ENCODE peak calls at places on chromosomes 6 and 20, in eight cellular contexts. One of them, this sample, is unnamed.

GRCh38 chr6:90355965-90356364 is 59.3 kb upstream of the BACH2 start:
- DNase-seq in body of pancreas: no peak
- DNase-seq in NB4: no peak
- DNase-seq in lower lobe of right lung: no peak
- DNase-seq in A549: no peak
- DNase-seq in CD8-positive, alpha-beta T cell: no peak
- DNase-seq in hepatocyte: no peak
- DNase-seq in Caco-2: no peak
- DNase-seq in this sample: no peak

GRCh38 chr20:51412991-51413471 is 129.5 kb downstream of the NFATC2 start:
- DNase-seq in body of pancreas: no peak
- DNase-seq in NB4: no peak
- DNase-seq in lower lobe of right lung: no peak
- DNase-seq in A549: no peak
- DNase-seq in CD8-positive, alpha-beta T cell: no peak
- DNase-seq in hepatocyte: peak; percentile 40
- DNase-seq in Caco-2: no peak
- DNase-seq in this sample: no peak

GRCh38 chr6:42017021-42017643 is 33.2 kb upstream of the TAF8 start:
- DNase-seq in body of pancreas: no peak
- DNase-seq in NB4: peak; percentile 88
- DNase-seq in lower lobe of right lung: no peak
- DNase-seq in A549: peak; percentile 27
- DNase-seq in CD8-positive, alpha-beta T cell: peak; percentile 31
- DNase-seq in hepatocyte: no peak
- DNase-seq in Caco-2: no peak
- DNase-seq in this sample: no peak

GRCh38 chr20:64065062-64065972 is 2.3 kb downstream of the TCEA2 start:
- DNase-seq in body of pancreas: no peak
- DNase-seq in NB4: peak; percentile 61
- DNase-seq in lower lobe of right lung: no peak
- DNase-seq in A549: no peak
- DNase-seq in CD8-positive, alpha-beta T cell: no peak
- DNase-seq in hepatocyte: no peak
- DNase-seq in Caco-2: no peak
- DNase-seq in this sample: no peak

GRCh38 chr6:139262519-139263300 is 29.1 kb downstream of the TXLNB start:
- DNase-seq in body of pancreas: no peak
- DNase-seq in NB4: no peak
- DNase-seq in lower lobe of right lung: no peak
- DNase-seq in A549: no peak
- DNase-seq in CD8-positive, alpha-beta T cell: peak; percentile 10
- DNase-seq in hepatocyte: no peak
- DNase-seq in Caco-2: no peak
- DNase-seq in this sample: no peak

GRCh38 chr20:64077876-64078551 is 1.3 kb downstream of the RGS19 start:
- DNase-seq in body of pancreas: no peak
- DNase-seq in NB4: peak; percentile 94
- DNase-seq in lower lobe of right lung: peak; percentile 74
- DNase-seq in A549: no peak
- DNase-seq in CD8-positive, alpha-beta T cell: peak; percentile 62
- DNase-seq in hepatocyte: no peak
- DNase-seq in Caco-2: no peak
- DNase-seq in this sample: no peak

GRCh38 chr6:168263351-168263905 is 56.1 kb downstream of the DACT2 start:
- DNase-seq in body of pancreas: no peak
- DNase-seq in NB4: no peak
- DNase-seq in lower lobe of right lung: no peak
- DNase-seq in A549: no peak
- DNase-seq in CD8-positive, alpha-beta T cell: no peak
- DNase-seq in hepatocyte: no peak
- DNase-seq in Caco-2: no peak
- DNase-seq in this sample: no peak

GRCh38 chr20:46237221-46237620 is 71.1 kb downstream of the CDH22 start:
- DNase-seq in body of pancreas: no peak
- DNase-seq in NB4: no peak
- DNase-seq in lower lobe of right lung: no peak
- DNase-seq in A549: no peak
- DNase-seq in CD8-positive, alpha-beta T cell: no peak
- DNase-seq in hepatocyte: no peak
- DNase-seq in Caco-2: no peak
- DNase-seq in this sample: no peak

GRCh38 chr6:142478117-142478516 is 176.3 kb downstream of the ADGRG6 start:
- DNase-seq in body of pancreas: no peak
- DNase-seq in NB4: peak; percentile 80
- DNase-seq in lower lobe of right lung: peak; percentile 45
- DNase-seq in A549: no peak
- DNase-seq in CD8-positive, alpha-beta T cell: no peak
- DNase-seq in hepatocyte: peak; percentile 8
- DNase-seq in Caco-2: no peak
- DNase-seq in this sample: no peak

GRCh38 chr6:67358241-67358640 is 1276.8 kb upstream of the ADGRB3 start:
- DNase-seq in body of pancreas: no peak
- DNase-seq in NB4: no peak
- DNase-seq in lower lobe of right lung: no peak
- DNase-seq in A549: no peak
- DNase-seq in CD8-positive, alpha-beta T cell: no peak
- DNase-seq in hepatocyte: no peak
- DNase-seq in Caco-2: no peak
- DNase-seq in this sample: no peak

GRCh38 chr20:7207186-7207585 is 439.7 kb downstream of the BMP2 start:
- DNase-seq in body of pancreas: no peak
- DNase-seq in NB4: no peak
- DNase-seq in lower lobe of right lung: no peak
- DNase-seq in A549: no peak
- DNase-seq in CD8-positive, alpha-beta T cell: no peak
- DNase-seq in hepatocyte: no peak
- DNase-seq in Caco-2: no peak
- DNase-seq in this sample: peak; percentile 27

GRCh38 chr6:112683106-112683505 is 336.0 kb downstream of the RFPL4B start:
- DNase-seq in body of pancreas: no peak
- DNase-seq in NB4: no peak
- DNase-seq in lower lobe of right lung: no peak
- DNase-seq in A549: no peak
- DNase-seq in CD8-positive, alpha-beta T cell: no peak
- DNase-seq in hepatocyte: no peak
- DNase-seq in Caco-2: no peak
- DNase-seq in this sample: no peak

GRCh38 chr20:13318871-13319521 is 97.9 kb downstream of the ISM1 start:
- DNase-seq in body of pancreas: no peak
- DNase-seq in NB4: no peak
- DNase-seq in lower lobe of right lung: no peak
- DNase-seq in A549: no peak
- DNase-seq in CD8-positive, alpha-beta T cell: no peak
- DNase-seq in hepatocyte: no peak
- DNase-seq in Caco-2: no peak
- DNase-seq in this sample: no peak

GRCh38 chr6:63319911-63320310 is at the start of gene LGSN:
- DNase-seq in body of pancreas: no peak
- DNase-seq in NB4: no peak
- DNase-seq in lower lobe of right lung: no peak
- DNase-seq in A549: no peak
- DNase-seq in CD8-positive, alpha-beta T cell: no peak
- DNase-seq in hepatocyte: no peak
- DNase-seq in Caco-2: no peak
- DNase-seq in this sample: no peak

GRCh38 chr6:122677436-122677835 is 67.2 kb downstream of the PKIB start:
- DNase-seq in body of pancreas: no peak
- DNase-seq in NB4: no peak
- DNase-seq in lower lobe of right lung: no peak
- DNase-seq in A549: no peak
- DNase-seq in CD8-positive, alpha-beta T cell: no peak
- DNase-seq in hepatocyte: no peak
- DNase-seq in Caco-2: no peak
- DNase-seq in this sample: no peak

GRCh38 chr20:50916257-50916656 is 15.0 kb downstream of the ADNP start:
- DNase-seq in body of pancreas: no peak
- DNase-seq in NB4: no peak
- DNase-seq in lower lobe of right lung: no peak
- DNase-seq in A549: no peak
- DNase-seq in CD8-positive, alpha-beta T cell: no peak
- DNase-seq in hepatocyte: peak; percentile 88
- DNase-seq in Caco-2: peak; percentile 81
- DNase-seq in this sample: no peak

GRCh38 chr6:3610206-3610605 is 141.3 kb downstream of the PXDC1 start:
- DNase-seq in body of pancreas: no peak
- DNase-seq in NB4: no peak
- DNase-seq in lower lobe of right lung: no peak
- DNase-seq in A549: no peak
- DNase-seq in CD8-positive, alpha-beta T cell: no peak
- DNase-seq in hepatocyte: peak; percentile 67
- DNase-seq in Caco-2: no peak
- DNase-seq in this sample: no peak

GRCh38 chr20:48294196-48294595 is 508.9 kb upstream of the SULF2 start:
- DNase-seq in body of pancreas: no peak
- DNase-seq in NB4: peak; percentile 25
- DNase-seq in lower lobe of right lung: no peak
- DNase-seq in A549: no peak
- DNase-seq in CD8-positive, alpha-beta T cell: no peak
- DNase-seq in hepatocyte: no peak
- DNase-seq in Caco-2: no peak
- DNase-seq in this sample: no peak

GRCh38 chr20:48295966-48296421 is 510.7 kb upstream of the SULF2 start:
- DNase-seq in body of pancreas: no peak
- DNase-seq in NB4: no peak
- DNase-seq in lower lobe of right lung: no peak
- DNase-seq in A549: no peak
- DNase-seq in CD8-positive, alpha-beta T cell: no peak
- DNase-seq in hepatocyte: peak; percentile 40
- DNase-seq in Caco-2: peak; percentile 61
- DNase-seq in this sample: no peak

GRCh38 chr20:48295445-48295903 is 510.2 kb upstream of the SULF2 start:
- DNase-seq in body of pancreas: peak; percentile 27
- DNase-seq in NB4: no peak
- DNase-seq in lower lobe of right lung: no peak
- DNase-seq in A549: peak; percentile 80
- DNase-seq in CD8-positive, alpha-beta T cell: no peak
- DNase-seq in hepatocyte: peak; percentile 75
- DNase-seq in Caco-2: peak; percentile 96
- DNase-seq in this sample: peak; percentile 99

GRCh38 chr20:48292806-48293205 is 507.5 kb upstream of the SULF2 start:
- DNase-seq in body of pancreas: no peak
- DNase-seq in NB4: no peak
- DNase-seq in lower lobe of right lung: no peak
- DNase-seq in A549: no peak
- DNase-seq in CD8-positive, alpha-beta T cell: no peak
- DNase-seq in hepatocyte: no peak
- DNase-seq in Caco-2: no peak
- DNase-seq in this sample: no peak

DNA sequence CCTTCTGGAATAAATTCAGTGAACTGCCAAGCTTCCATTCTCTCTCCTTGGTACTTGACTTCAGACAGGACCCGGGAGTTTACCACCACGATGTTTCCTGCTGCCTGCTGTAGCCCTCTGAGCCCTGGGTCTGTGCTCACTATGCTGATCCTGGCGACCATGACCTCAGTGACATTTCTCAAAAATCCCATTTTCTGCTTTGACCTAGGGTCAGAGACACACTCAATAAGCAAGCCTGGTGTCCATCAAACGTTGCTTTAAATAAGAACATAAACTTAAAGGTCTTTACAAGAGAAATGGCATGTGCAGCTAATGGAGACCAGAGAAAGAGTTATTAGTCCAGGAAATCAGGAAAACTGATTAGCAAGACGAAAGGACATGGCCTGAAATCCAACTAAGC is 509.7 kb upstream of the SULF2 start:
- DNase-seq in body of pancreas: no peak
- DNase-seq in NB4: no peak
- DNase-seq in lower lobe of right lung: no peak
- DNase-seq in A549: no peak
- DNase-seq in CD8-positive, alpha-beta T cell: no peak
- DNase-seq in hepatocyte: no peak
- DNase-seq in Caco-2: no peak
- DNase-seq in this sample: no peak
- H3K4me3 ChIP-seq in body of pancreas: no peak overlapping the region
- H3K4me3 ChIP-seq in NB4: no peak overlapping the region
- H3K4me3 ChIP-seq in lower lobe of right lung: no peak overlapping the region
- H3K4me3 ChIP-seq in A549: no peak overlapping the region
- H3K4me3 ChIP-seq in CD8-positive, alpha-beta T cell: no peak overlapping the region
- H3K4me3 ChIP-seq in hepatocyte: no peak overlapping the region
- H3K4me3 ChIP-seq in Caco-2: no peak overlapping the region
- H3K4me3 ChIP-seq in this sample: no peak overlapping the region

DNA sequence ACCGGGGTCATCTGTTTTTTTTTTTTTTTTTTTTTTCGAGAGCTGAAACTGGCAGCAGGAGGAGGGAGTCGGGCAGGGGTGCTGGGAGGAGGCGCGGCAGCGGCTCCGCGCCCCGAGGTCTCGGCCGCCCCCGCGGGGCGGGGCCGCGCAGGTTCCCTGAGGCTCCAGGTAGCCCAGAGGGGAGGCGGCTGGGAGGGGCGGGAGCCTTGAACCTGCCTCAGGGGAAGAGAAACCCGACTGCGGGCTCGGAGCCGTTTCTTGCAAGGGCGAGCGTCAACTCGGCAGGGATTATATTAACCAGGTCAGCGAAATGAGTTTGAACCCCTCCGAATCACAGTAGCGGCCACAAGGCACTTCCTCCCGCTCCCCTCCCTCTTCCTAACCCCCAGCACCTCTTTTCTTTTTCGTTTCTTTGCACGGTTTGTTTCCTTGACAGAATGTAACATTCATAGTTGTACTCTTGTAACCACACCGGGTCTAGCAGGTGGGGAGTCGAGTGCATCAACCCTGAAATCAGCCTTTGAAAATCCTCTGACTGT is 2.0 kb downstream of the MYB start:
- DNase-seq in body of pancreas: no peak
- DNase-seq in NB4: peak; percentile 88
- DNase-seq in lower lobe of right lung: peak; percentile 70
- DNase-seq in A549: no peak
- DNase-seq in CD8-positive, alpha-beta T cell: peak; percentile 74
- DNase-seq in hepatocyte: peak; percentile 58
- DNase-seq in Caco-2: peak; percentile 44
- DNase-seq in this sample: no peak
- TF ChIP-seq CTCF in body of pancreas: no peak
- TF ChIP-seq CTCF in NB4: no peak
- TF ChIP-seq CTCF in lower lobe of right lung: no peak
- TF ChIP-seq CTCF in A549: no peak
- TF ChIP-seq CTCF in CD8-positive, alpha-beta T cell: no peak
- TF ChIP-seq CTCF in hepatocyte: peak; percentile 4
- TF ChIP-seq CTCF in Caco-2: no peak
- TF ChIP-seq CTCF in this sample: no peak

GRCh38 chr6:17281100-17281496 is at the start of gene RBM24:
- DNase-seq in body of pancreas: peak; percentile 69
- DNase-seq in NB4: no peak
- DNase-seq in lower lobe of right lung: peak; percentile 70
- DNase-seq in A549: no peak
- DNase-seq in CD8-positive, alpha-beta T cell: no peak
- DNase-seq in hepatocyte: peak; percentile 80
- DNase-seq in Caco-2: peak; percentile 75
- DNase-seq in this sample: no peak
- H3K4me3 ChIP-seq in body of pancreas: no peak within 1 kb of the TSS
- H3K4me3 ChIP-seq in NB4: no peak within 1 kb of the TSS
- H3K4me3 ChIP-seq in lower lobe of right lung: peak within 1 kb of the TSS; percentile 68
- H3K4me3 ChIP-seq in A549: peak within 1 kb of the TSS; percentile 90
- H3K4me3 ChIP-seq in CD8-positive, alpha-beta T cell: peak within 1 kb of the TSS; percentile 28
- H3K4me3 ChIP-seq in hepatocyte: peak within 1 kb of the TSS; percentile 80
- H3K4me3 ChIP-seq in Caco-2: peak within 1 kb of the TSS; percentile 69
- H3K4me3 ChIP-seq in this sample: peak within 1 kb of the TSS; percentile 75

DNA sequence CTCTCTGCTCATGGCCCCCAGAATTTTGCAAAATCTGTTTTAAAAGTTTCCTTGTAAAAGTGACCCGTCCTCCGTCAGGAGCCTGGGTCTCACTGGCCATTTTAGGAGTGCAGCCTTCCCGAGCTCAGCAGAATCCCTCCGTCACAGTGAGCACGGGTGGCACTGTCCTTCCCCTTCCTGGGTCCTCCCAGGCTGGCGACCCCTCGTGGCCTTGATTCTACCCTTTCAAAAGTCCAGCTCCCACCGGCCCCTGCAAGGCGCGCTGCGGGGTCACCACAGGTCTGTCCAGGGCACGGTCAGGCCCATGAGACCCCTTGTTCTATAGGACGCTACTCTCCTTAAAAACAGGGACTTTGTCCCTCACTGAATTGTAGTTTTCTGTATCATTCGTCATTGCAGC is 112.7 kb downstream of the PSMB1 start:
- DNase-seq in body of pancreas: no peak
- DNase-seq in NB4: no peak
- DNase-seq in lower lobe of right lung: no peak
- DNase-seq in A549: no peak
- DNase-seq in CD8-positive, alpha-beta T cell: no peak
- DNase-seq in hepatocyte: no peak
- DNase-seq in Caco-2: no peak
- DNase-seq in this sample: no peak
- TF ChIP-seq CTCF in body of pancreas: no peak
- TF ChIP-seq CTCF in NB4: no peak
- TF ChIP-seq CTCF in lower lobe of right lung: no peak
- TF ChIP-seq CTCF in A549: no peak
- TF ChIP-seq CTCF in CD8-positive, alpha-beta T cell: no peak
- TF ChIP-seq CTCF in hepatocyte: no peak
- TF ChIP-seq CTCF in Caco-2: no peak
- TF ChIP-seq CTCF in this sample: no peak